ENCODE peak calls at places on chromosomes 6 and 20, in five cellular contexts. One of them, this sample, is unnamed.

GRCh38 chr20:33811763-33812672 is 870 bp downstream of the CHMP4B start:
- DNase-seq in K562: peak
- DNase-seq in sigmoid colon: peak
- DNase-seq in fibroblast of lung: peak
- DNase-seq in A549: peak
- DNase-seq in this sample: peak

GRCh38 chr6:138044458-138044857 is 62.8 kb downstream of the PERP start:
- DNase-seq in sigmoid colon: no peak
- DNase-seq in fibroblast of lung: peak
- DNase-seq in A549: no peak
- DNase-seq in K562: no peak
- DNase-seq in this sample: no peak

GRCh38 chr6:10610289-10610688 is 84.1 kb downstream of the C6orf52 start:
- DNase-seq in K562: no peak
- DNase-seq in fibroblast of lung: peak
- DNase-seq in sigmoid colon: peak
- DNase-seq in A549: no peak
- DNase-seq in this sample: peak

GRCh38 chr6:4344317-4344899 is 209.0 kb upstream of the ECI2 start:
- DNase-seq in sigmoid colon: no peak
- DNase-seq in fibroblast of lung: no peak
- DNase-seq in A549: no peak
- DNase-seq in K562: no peak
- DNase-seq in this sample: peak

GRCh38 chr6:141335476-141335875 is 797.2 kb upstream of the GJE1 start:
- DNase-seq in A549: peak
- DNase-seq in fibroblast of lung: no peak
- DNase-seq in K562: no peak
- DNase-seq in sigmoid colon: no peak
- DNase-seq in this sample: no peak

GRCh38 chr20:35108921-35109320 is 16.3 kb upstream of the TRPC4AP start:
- DNase-seq in fibroblast of lung: no peak
- DNase-seq in A549: no peak
- DNase-seq in sigmoid colon: no peak
- DNase-seq in K562: no peak
- DNase-seq in this sample: no peak

GRCh38 chr20:35318502-35319157 is 26.4 kb upstream of the FAM83C start:
- DNase-seq in fibroblast of lung: peak
- DNase-seq in sigmoid colon: no peak
- DNase-seq in A549: peak
- DNase-seq in K562: no peak
- DNase-seq in this sample: peak

GRCh38 chr6:71886184-71887005 is at the start of gene RIMS1:
- DNase-seq in sigmoid colon: peak
- DNase-seq in A549: peak
- DNase-seq in fibroblast of lung: peak
- DNase-seq in K562: no peak
- DNase-seq in this sample: peak

GRCh38 chr6:139751179-139751578 is 376.7 kb upstream of the CITED2 start:
- DNase-seq in fibroblast of lung: no peak
- DNase-seq in A549: no peak
- DNase-seq in sigmoid colon: no peak
- DNase-seq in K562: no peak
- DNase-seq in this sample: peak

GRCh38 chr20:51382986-51383821 is 159.3 kb downstream of the NFATC2 start:
- DNase-seq in K562: no peak
- DNase-seq in sigmoid colon: peak
- DNase-seq in fibroblast of lung: no peak
- DNase-seq in A549: no peak
- DNase-seq in this sample: no peak

GRCh38 chr6:75203721-75204120 is 2.1 kb downstream of the COL12A1 start:
- DNase-seq in A549: no peak
- DNase-seq in fibroblast of lung: peak
- DNase-seq in sigmoid colon: no peak
- DNase-seq in K562: no peak
- DNase-seq in this sample: peak

GRCh38 chr20:37567331-37567665 is 39.6 kb upstream of the BLCAP start:
- DNase-seq in sigmoid colon: no peak
- DNase-seq in K562: no peak
- DNase-seq in A549: no peak
- DNase-seq in fibroblast of lung: no peak
- DNase-seq in this sample: no peak

GRCh38 chr6:82086944-82087343 is 160.6 kb downstream of the IBTK start:
- DNase-seq in fibroblast of lung: no peak
- DNase-seq in sigmoid colon: no peak
- DNase-seq in A549: peak
- DNase-seq in K562: no peak
- DNase-seq in this sample: no peak

GRCh38 chr20:58868795-58869194 is 16.3 kb downstream of the GNAS start:
- DNase-seq in K562: no peak
- DNase-seq in sigmoid colon: no peak
- DNase-seq in A549: no peak
- DNase-seq in fibroblast of lung: no peak
- DNase-seq in this sample: peak

GRCh38 chr6:143549630-143550268 is 38.2 kb upstream of the FUCA2 start:
- DNase-seq in K562: no peak
- DNase-seq in A549: no peak
- DNase-seq in sigmoid colon: no peak
- DNase-seq in fibroblast of lung: no peak
- DNase-seq in this sample: no peak

DNA sequence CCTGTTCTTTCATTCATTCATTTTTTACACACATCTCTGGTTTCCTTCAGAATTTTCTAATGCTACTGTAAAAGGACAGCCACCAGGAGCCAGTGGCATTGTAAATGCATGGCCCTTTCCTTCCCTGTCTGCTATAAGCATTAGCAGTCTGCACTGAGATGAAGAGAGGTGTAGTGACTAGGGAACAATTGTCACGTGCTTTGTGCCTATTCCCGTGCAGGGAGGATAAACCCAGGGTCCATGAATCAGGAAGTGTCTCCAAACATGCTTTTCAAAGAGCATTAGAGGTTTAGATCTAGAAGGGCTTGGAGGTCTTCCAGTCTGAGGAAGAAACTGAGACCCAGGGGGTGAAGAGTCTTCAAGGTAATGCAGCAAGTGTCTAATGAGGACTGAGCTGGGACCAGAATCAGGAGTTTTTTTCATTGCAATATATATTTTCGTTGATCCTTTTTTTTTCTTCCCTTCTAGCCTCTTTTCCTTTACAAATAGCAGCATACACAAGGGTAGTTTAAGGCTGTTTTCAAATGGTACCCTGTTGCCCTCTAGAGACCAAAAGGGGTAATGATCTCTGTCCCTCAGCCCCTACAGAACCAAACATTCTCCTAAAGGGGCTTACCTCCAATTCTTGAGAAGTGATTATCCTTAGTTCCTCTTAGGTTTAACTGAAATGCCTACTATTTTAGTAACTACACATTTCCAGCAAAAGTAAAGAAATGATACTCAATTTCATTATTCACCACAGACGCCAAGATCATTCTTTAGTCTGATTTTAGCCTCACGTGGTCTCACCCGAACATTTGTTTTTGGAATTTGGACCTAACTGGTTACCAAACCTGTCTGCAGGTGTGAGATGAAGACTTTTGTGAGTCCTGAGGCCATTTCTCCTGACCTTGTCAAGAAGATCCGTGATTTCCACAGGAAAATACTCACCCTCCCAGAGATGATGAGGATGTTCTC is 6.6 kb downstream of the TRIM15 start:
- DNase-seq in A549: peak
- DNase-seq in sigmoid colon: no peak
- DNase-seq in K562: peak
- DNase-seq in fibroblast of lung: peak
- DNase-seq in this sample: peak
- TF ChIP-seq CTCF in A549: peak
- TF ChIP-seq CTCF in sigmoid colon: peak
- TF ChIP-seq CTCF in K562: peak
- TF ChIP-seq CTCF in fibroblast of lung: peak
- TF ChIP-seq CTCF in this sample: peak

GRCh38 chr20:17614812-17615644 is 45.2 kb downstream of the DSTN start:
- DNase-seq in A549: no peak
- DNase-seq in fibroblast of lung: no peak
- DNase-seq in sigmoid colon: peak
- DNase-seq in K562: no peak
- DNase-seq in this sample: no peak
- H3K4me3 ChIP-seq in A549: no peak
- H3K4me3 ChIP-seq in fibroblast of lung: no peak
- H3K4me3 ChIP-seq in sigmoid colon: no peak
- H3K4me3 ChIP-seq in K562: no peak
- H3K4me3 ChIP-seq in this sample: no peak

GRCh38 chr6:41894366-41895299 is 542 bp downstream of the USP49 start:
- DNase-seq in sigmoid colon: no peak
- DNase-seq in K562: no peak
- DNase-seq in fibroblast of lung: peak
- DNase-seq in A549: no peak
- DNase-seq in this sample: no peak
- TF ChIP-seq CTCF in sigmoid colon: no peak
- TF ChIP-seq CTCF in K562: no peak
- TF ChIP-seq CTCF in fibroblast of lung: no peak
- TF ChIP-seq CTCF in A549: no peak
- TF ChIP-seq CTCF in this sample: no peak

GRCh38 chr20:53677447-53678314 is 84.0 kb upstream of the ZNF217 start:
- DNase-seq in A549: peak
- DNase-seq in K562: peak
- DNase-seq in sigmoid colon: no peak
- DNase-seq in fibroblast of lung: peak
- DNase-seq in this sample: peak
- H3K4me3 ChIP-seq in A549: peak
- H3K4me3 ChIP-seq in K562: peak
- H3K4me3 ChIP-seq in sigmoid colon: no peak
- H3K4me3 ChIP-seq in fibroblast of lung: no peak
- H3K4me3 ChIP-seq in this sample: no peak

GRCh38 chr6:14326774-14327173 is 209.2 kb downstream of the CD83 start:
- DNase-seq in A549: no peak
- DNase-seq in K562: no peak
- DNase-seq in sigmoid colon: no peak
- DNase-seq in fibroblast of lung: no peak
- DNase-seq in this sample: no peak
- TF ChIP-seq CTCF in A549: no peak
- TF ChIP-seq CTCF in K562: no peak
- TF ChIP-seq CTCF in sigmoid colon: no peak
- TF ChIP-seq CTCF in fibroblast of lung: no peak
- TF ChIP-seq CTCF in this sample: no peak

GRCh38 chr20:3628502-3629314 is 34.5 kb downstream of the GFRA4 start:
- DNase-seq in sigmoid colon: no peak
- DNase-seq in K562: no peak
- DNase-seq in fibroblast of lung: no peak
- DNase-seq in A549: no peak
- DNase-seq in this sample: no peak
- H3K4me3 ChIP-seq in sigmoid colon: no peak
- H3K4me3 ChIP-seq in K562: no peak
- H3K4me3 ChIP-seq in fibroblast of lung: no peak
- H3K4me3 ChIP-seq in A549: no peak
- H3K4me3 ChIP-seq in this sample: no peak

This sample was measured in choroid plexus epithelial cell.